ENCODE peak calls at places on chromosomes 11 and 22, in six cellular contexts. One of them, this sample, is unnamed.

GRCh38 chr22:46362221-46362933 is 26.9 kb downstream of the TRMU start:
- DNase-seq in osteocyte: no peak
- DNase-seq in fibroblast of mammary gland: peak; percentile 18
- DNase-seq in CD8-positive, alpha-beta T cell: no peak
- DNase-seq in uterus: no peak
- DNase-seq in lower lobe of right lung: peak; percentile 40
- DNase-seq in this sample: no peak

GRCh38 chr22:45638197-45638596 is 33.4 kb upstream of the ATXN10 start:
- DNase-seq in osteocyte: no peak
- DNase-seq in lower lobe of right lung: no peak
- DNase-seq in fibroblast of mammary gland: no peak
- DNase-seq in CD8-positive, alpha-beta T cell: no peak
- DNase-seq in uterus: no peak
- DNase-seq in this sample: no peak

GRCh38 chr22:40958329-40958728 is 7.2 kb downstream of the RBX1 start:
- DNase-seq in CD8-positive, alpha-beta T cell: no peak
- DNase-seq in osteocyte: no peak
- DNase-seq in fibroblast of mammary gland: no peak
- DNase-seq in uterus: no peak
- DNase-seq in lower lobe of right lung: no peak
- DNase-seq in this sample: no peak

GRCh38 chr22:45908961-45909360 is 68.0 kb downstream of the WNT7B start:
- DNase-seq in lower lobe of right lung: no peak
- DNase-seq in osteocyte: no peak
- DNase-seq in fibroblast of mammary gland: no peak
- DNase-seq in uterus: no peak
- DNase-seq in CD8-positive, alpha-beta T cell: no peak
- DNase-seq in this sample: no peak

GRCh38 chr11:14422814-14423182 is 63.8 kb upstream of the RRAS2 start:
- DNase-seq in osteocyte: no peak
- DNase-seq in fibroblast of mammary gland: no peak
- DNase-seq in CD8-positive, alpha-beta T cell: no peak
- DNase-seq in uterus: no peak
- DNase-seq in lower lobe of right lung: no peak
- DNase-seq in this sample: no peak

GRCh38 chr11:34343153-34343552 is 14.7 kb downstream of the ABTB2 start:
- DNase-seq in CD8-positive, alpha-beta T cell: no peak
- DNase-seq in uterus: no peak
- DNase-seq in fibroblast of mammary gland: peak; percentile 72
- DNase-seq in osteocyte: no peak
- DNase-seq in lower lobe of right lung: no peak
- DNase-seq in this sample: no peak

GRCh38 chr22:45925811-45926351 is 51.1 kb downstream of the WNT7B start:
- DNase-seq in osteocyte: no peak
- DNase-seq in CD8-positive, alpha-beta T cell: no peak
- DNase-seq in lower lobe of right lung: no peak
- DNase-seq in uterus: no peak
- DNase-seq in fibroblast of mammary gland: no peak
- DNase-seq in this sample: no peak

GRCh38 chr22:42365942-42366660 is 66.1 kb downstream of the NFAM1 start:
- DNase-seq in CD8-positive, alpha-beta T cell: no peak
- DNase-seq in fibroblast of mammary gland: no peak
- DNase-seq in uterus: no peak
- DNase-seq in lower lobe of right lung: no peak
- DNase-seq in osteocyte: no peak
- DNase-seq in this sample: no peak

GRCh38 chr22:49470741-49471134 is 356.9 kb downstream of the BRD1 start:
- DNase-seq in uterus: no peak
- DNase-seq in CD8-positive, alpha-beta T cell: no peak
- DNase-seq in lower lobe of right lung: no peak
- DNase-seq in osteocyte: no peak
- DNase-seq in fibroblast of mammary gland: no peak
- DNase-seq in this sample: no peak

GRCh38 chr11:129412501-129412900 is 36.9 kb downstream of the BARX2 start:
- DNase-seq in lower lobe of right lung: no peak
- DNase-seq in osteocyte: no peak
- DNase-seq in CD8-positive, alpha-beta T cell: no peak
- DNase-seq in uterus: no peak
- DNase-seq in fibroblast of mammary gland: no peak
- DNase-seq in this sample: no peak

GRCh38 chr11:63017306-63017974 is 1.8 kb upstream of the SLC22A8 start:
- DNase-seq in fibroblast of mammary gland: no peak
- DNase-seq in CD8-positive, alpha-beta T cell: no peak
- DNase-seq in lower lobe of right lung: no peak
- DNase-seq in uterus: no peak
- DNase-seq in osteocyte: no peak
- DNase-seq in this sample: peak; percentile 28

GRCh38 chr11:8326337-8326736 is 62.7 kb upstream of the LMO1 start:
- DNase-seq in lower lobe of right lung: no peak
- DNase-seq in fibroblast of mammary gland: no peak
- DNase-seq in osteocyte: no peak
- DNase-seq in CD8-positive, alpha-beta T cell: no peak
- DNase-seq in uterus: no peak
- DNase-seq in this sample: no peak

GRCh38 chr11:97414801-97415200 is 1025.0 kb downstream of the JRKL start:
- DNase-seq in osteocyte: no peak
- DNase-seq in lower lobe of right lung: no peak
- DNase-seq in uterus: no peak
- DNase-seq in fibroblast of mammary gland: no peak
- DNase-seq in CD8-positive, alpha-beta T cell: no peak
- DNase-seq in this sample: no peak

GRCh38 chr11:41498726-41499125 is 39.3 kb upstream of the LRRC4C start:
- DNase-seq in uterus: no peak
- DNase-seq in fibroblast of mammary gland: peak; percentile 8
- DNase-seq in lower lobe of right lung: no peak
- DNase-seq in CD8-positive, alpha-beta T cell: no peak
- DNase-seq in osteocyte: no peak
- DNase-seq in this sample: no peak

GRCh38 chr11:94785509-94785908 is 17.4 kb downstream of the AMOTL1 start:
- DNase-seq in osteocyte: no peak
- DNase-seq in lower lobe of right lung: no peak
- DNase-seq in CD8-positive, alpha-beta T cell: no peak
- DNase-seq in fibroblast of mammary gland: no peak
- DNase-seq in uterus: no peak
- DNase-seq in this sample: no peak
- TF ChIP-seq CTCF in osteocyte: no peak
- TF ChIP-seq CTCF in lower lobe of right lung: no peak
- TF ChIP-seq CTCF in CD8-positive, alpha-beta T cell: no peak
- TF ChIP-seq CTCF in fibroblast of mammary gland: no peak
- TF ChIP-seq CTCF in uterus: no peak
- TF ChIP-seq CTCF in this sample: no peak

GRCh38 chr11:22860241-22860640 is at the start of gene CCDC179:
- DNase-seq in lower lobe of right lung: no peak
- DNase-seq in osteocyte: no peak
- DNase-seq in uterus: no peak
- DNase-seq in CD8-positive, alpha-beta T cell: no peak
- DNase-seq in fibroblast of mammary gland: no peak
- DNase-seq in this sample: no peak
- TF ChIP-seq CTCF in lower lobe of right lung: no peak
- TF ChIP-seq CTCF in osteocyte: no peak
- TF ChIP-seq CTCF in uterus: no peak
- TF ChIP-seq CTCF in CD8-positive, alpha-beta T cell: no peak
- TF ChIP-seq CTCF in fibroblast of mammary gland: no peak
- TF ChIP-seq CTCF in this sample: no peak

DNA sequence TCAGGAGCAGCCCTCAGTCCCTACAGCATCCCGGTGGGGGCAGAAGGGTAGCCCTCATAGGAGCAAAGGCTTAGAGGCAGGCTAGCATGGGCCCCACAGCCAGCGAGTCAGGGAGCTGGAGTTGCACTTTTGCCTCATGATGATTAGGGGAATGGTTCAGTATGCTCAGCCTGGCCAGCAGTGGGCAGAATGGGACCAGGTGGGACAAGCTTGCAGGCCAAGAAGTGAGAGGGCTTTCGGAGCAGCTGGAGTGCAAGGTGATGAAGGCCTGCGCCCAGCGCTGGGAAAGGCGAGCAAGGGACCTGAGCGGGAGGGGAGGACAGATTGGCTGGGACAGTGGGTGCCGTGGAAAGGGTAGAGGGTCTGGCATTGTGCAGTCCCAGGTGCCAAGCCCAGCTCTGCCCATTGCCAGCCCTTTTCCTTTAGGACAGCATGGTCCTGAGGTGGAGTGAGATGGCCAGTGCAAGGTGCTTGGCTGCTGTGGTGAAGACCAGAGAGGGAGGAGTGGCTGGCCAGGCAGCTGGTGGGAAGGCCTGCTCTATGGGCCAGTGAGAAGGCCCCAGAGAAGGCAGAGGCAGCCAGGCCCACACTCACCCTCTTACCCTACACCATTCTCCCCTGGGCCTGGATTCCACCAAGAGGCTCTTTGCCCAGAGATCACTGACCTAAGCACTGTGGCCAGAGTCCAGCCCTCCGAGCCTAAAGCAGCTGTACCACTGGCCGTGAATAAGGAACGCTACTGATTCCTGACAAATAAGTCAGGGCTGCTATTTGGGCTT is 47.9 kb upstream of the SUSD2 start:
- DNase-seq in CD8-positive, alpha-beta T cell: peak; percentile 43
- DNase-seq in uterus: peak; percentile 38
- DNase-seq in lower lobe of right lung: peak; percentile 67
- DNase-seq in osteocyte: no peak
- DNase-seq in fibroblast of mammary gland: peak; percentile 46
- DNase-seq in this sample: no peak
- TF ChIP-seq CTCF in CD8-positive, alpha-beta T cell: peak; percentile 53
- TF ChIP-seq CTCF in uterus: peak; percentile 49
- TF ChIP-seq CTCF in lower lobe of right lung: peak; percentile 40
- TF ChIP-seq CTCF in osteocyte: peak; percentile 32
- TF ChIP-seq CTCF in fibroblast of mammary gland: peak; percentile 37
- TF ChIP-seq CTCF in this sample: no peak

GRCh38 chr11:6568191-6568918 is 35.1 kb downstream of the RRP8 start:
- DNase-seq in CD8-positive, alpha-beta T cell: no peak
- DNase-seq in uterus: no peak
- DNase-seq in osteocyte: no peak
- DNase-seq in lower lobe of right lung: no peak
- DNase-seq in fibroblast of mammary gland: peak; percentile 71
- DNase-seq in this sample: peak; percentile 64
- TF ChIP-seq CTCF in CD8-positive, alpha-beta T cell: no peak
- TF ChIP-seq CTCF in uterus: no peak
- TF ChIP-seq CTCF in osteocyte: no peak
- TF ChIP-seq CTCF in lower lobe of right lung: no peak
- TF ChIP-seq CTCF in fibroblast of mammary gland: no peak
- TF ChIP-seq CTCF in this sample: no peak

GRCh38 chr22:29156507-29156906 is 49.2 kb upstream of the EMID1 start:
- DNase-seq in fibroblast of mammary gland: peak; percentile 2
- DNase-seq in uterus: no peak
- DNase-seq in CD8-positive, alpha-beta T cell: no peak
- DNase-seq in osteocyte: no peak
- DNase-seq in lower lobe of right lung: no peak
- DNase-seq in this sample: no peak
- TF ChIP-seq CTCF in fibroblast of mammary gland: peak; percentile 14
- TF ChIP-seq CTCF in uterus: no peak
- TF ChIP-seq CTCF in CD8-positive, alpha-beta T cell: no peak
- TF ChIP-seq CTCF in osteocyte: no peak
- TF ChIP-seq CTCF in lower lobe of right lung: no peak
- TF ChIP-seq CTCF in this sample: no peak